ENCODE peak calls at places on chromosomes 13 and 19, in ten cellular contexts. W, C, V, Z, O, Y, N, I, D and H are unnamed samples.
A peak's percentile ranks its signal among the peaks of the same experiment; 100 is the strongest.

GRCh38 chr13:113636266-113636963 is 21.6 kb downstream of the ATP4B start:
- DNase-seq in C (no peak), N (no peak), W (peak; percentile 1), Y (no peak), V (no peak), I (no peak), O (no peak), D (no peak), Z (peak; percentile 37), H (no peak)

GRCh38 chr13:34174671-34175145 is 356.8 kb downstream of the RFC3 start:
- DNase-seq in W (no peak), Y (no peak), O (peak; percentile 59), Z (no peak), V (no peak), I (no peak), D (peak; percentile 53), C (no peak), N (no peak), H (no peak)

GRCh38 chr13:67238277-67238859 is 8.2 kb upstream of the PCDH9 start:
- DNase-seq in W (no peak), O (peak; percentile 75), D (peak; percentile 67), V (no peak), C (no peak), I (no peak), N (peak; percentile 15), Y (no peak), Z (no peak), H (no peak)

GRCh38 chr13:100811906-100812305 is 137.3 kb upstream of the TMTC4 start:
- DNase-seq in W (no peak), V (no peak), O (no peak), D (no peak), I (no peak), Y (no peak), N (no peak), Z (no peak), C (no peak), H (no peak)

GRCh38 chr19:13103961-13104847 is 1.5 kb upstream of the LYL1 start:
- DNase-seq in Y (peak; percentile 85), D (no peak), W (peak; percentile 79), I (peak; percentile 56), Z (no peak), V (no peak), C (peak; percentile 92), O (no peak), N (peak; percentile 86), H (no peak)

GRCh38 chr13:96109125-96109524 is 19.2 kb downstream of the HS6ST3 start:
- DNase-seq in I (no peak), C (no peak), O (no peak), N (no peak), W (no peak), Z (no peak), Y (no peak), V (no peak), D (no peak), H (no peak)

GRCh38 chr19:19485161-19485997 is 30.0 kb downstream of the TSSK6 start:
- DNase-seq in W (peak; percentile 45), C (peak; percentile 52), Z (no peak), Y (peak; percentile 23), V (no peak), O (peak; percentile 65), I (no peak), D (peak; percentile 48), N (no peak), H (no peak)

GRCh38 chr13:93786846-93787245 is 560.2 kb downstream of the GPC6 start:
- DNase-seq in N (no peak), V (no peak), O (no peak), W (no peak), D (peak; percentile 28), Y (no peak), I (no peak), C (no peak), Z (no peak), H (no peak)

GRCh38 chr13:106484755-106485193 is 50.7 kb downstream of the EFNB2 start:
- DNase-seq in V (no peak), O (peak; percentile 45), I (no peak), W (no peak), Z (no peak), Y (peak; percentile 48), N (no peak), C (no peak), D (peak; percentile 74), H (no peak)

GRCh38 chr13:66322193-66322592 is 907.9 kb downstream of the PCDH9 start:
- DNase-seq in I (no peak), N (no peak), V (no peak), C (no peak), Y (no peak), D (no peak), W (no peak), Z (no peak), O (no peak), H (no peak)

GRCh38 chr13:45691667-45692066 is 10.5 kb upstream of the CBY2 start:
- DNase-seq in C (no peak), Z (no peak), W (no peak), Y (no peak), I (no peak), N (no peak), O (no peak), D (no peak), V (no peak), H (no peak)

GRCh38 chr19:10286803-10287737 is at the start of gene ICAM4:
- DNase-seq in D (peak; percentile 74), V (no peak), N (no peak), W (peak; percentile 87), C (peak; percentile 73), O (peak; percentile 39), Y (peak; percentile 89), I (no peak), Z (no peak), H (no peak)

GRCh38 chr19:14090509-14091085 is at the start of gene SAMD1:
- DNase-seq in D (peak; percentile 92), Y (peak; percentile 93), I (peak; percentile 58), Z (peak; percentile 88), C (peak; percentile 94), N (peak; percentile 96), V (peak; percentile 68), O (peak; percentile 88), W (peak; percentile 95), H (no peak)

GRCh38 chr13:26589754-26590153 is 32.3 kb downstream of the WASF3 start:
- DNase-seq in O (peak; percentile 59), Z (no peak), I (no peak), C (no peak), D (peak; percentile 48), W (no peak), N (no peak), Y (peak; percentile 20), V (no peak), H (no peak)

GRCh38 chr19:4474504-4475136 is 2.5 kb downstream of the HDGFL2 start:
- DNase-seq in Z (no peak), O (peak; percentile 49), Y (no peak), V (no peak), W (no peak), C (no peak), I (peak; percentile 60), D (peak; percentile 67), N (peak; percentile 85), H (no peak)

GRCh38 chr13:46721054-46721453 is 75.9 kb downstream of the ESD start:
- DNase-seq in I (peak; percentile 26), D (peak; percentile 68), N (peak; percentile 24), C (no peak), Z (no peak), V (peak; percentile 16), O (peak; percentile 69), W (peak; percentile 19), Y (peak; percentile 53), H (peak; percentile 14)

GRCh38 chr13:101116826-101117225 is 299.5 kb downstream of the NALCN start:
- DNase-seq in Y (no peak), Z (no peak), D (no peak), V (no peak), W (no peak), C (no peak), O (no peak), I (no peak), N (no peak), H (no peak)

GRCh38 chr19:17985037-17985818 is 18.3 kb downstream of the KCNN1 start:
- DNase-seq in D (no peak), C (no peak), Y (no peak), I (no peak), N (no peak), O (peak; percentile 10), W (no peak), Z (no peak), V (no peak), H (no peak)

DNA sequence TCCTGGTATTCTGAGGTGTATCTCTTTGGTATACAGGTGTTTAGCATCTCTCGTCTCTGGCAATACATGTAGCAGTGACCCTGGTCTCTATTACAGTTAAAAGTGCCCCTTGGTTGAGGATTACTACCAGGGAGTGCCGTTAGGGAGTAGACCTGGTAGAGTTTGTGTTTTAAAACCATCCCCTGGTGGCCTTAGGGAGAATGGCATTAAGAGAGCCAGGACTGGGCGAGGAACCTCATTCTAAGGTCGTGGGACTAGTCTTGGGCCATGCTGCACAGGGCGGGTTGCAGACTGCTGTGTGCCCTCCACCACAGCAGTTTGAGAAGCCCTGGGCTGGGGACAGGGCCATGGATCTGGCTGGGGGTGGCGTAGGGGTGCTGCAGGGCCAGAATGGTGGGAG is 35.0 kb downstream of the B3GLCT start:
- DNase-seq in N (no peak), D (peak; percentile 29), I (no peak), O (peak; percentile 15), V (no peak), C (no peak), Y (no peak), W (no peak), Z (no peak), H (no peak)
- TF ChIP-seq CTCF in N (no peak), D (peak; percentile 48), I (peak; percentile 36), O (peak; percentile 53), V (peak; percentile 44), C (no peak), Y (no peak), W (peak; percentile 50), Z (no peak), H (peak; percentile 13)

GRCh38 chr13:112587767-112588489 is at the start of gene TUBGCP3:
- DNase-seq in N (peak; percentile 96), D (peak; percentile 84), C (peak; percentile 91), Y (peak; percentile 85), I (peak; percentile 71), W (peak; percentile 88), Z (peak; percentile 80), V (peak; percentile 41), O (peak; percentile 82), H (peak; percentile 66)
- TF ChIP-seq CTCF in N (no peak), D (no peak), C (no peak), Y (peak; percentile 31), I (peak; percentile 29), W (peak; percentile 40), Z (peak; percentile 37), V (no peak), O (no peak), H (no peak)

GRCh38 chr19:31459430-31459829 is 110.2 kb upstream of the TSHZ3 start:
- DNase-seq in Y (no peak), O (peak; percentile 22), W (no peak), D (no peak), Z (no peak), N (no peak), C (no peak), V (no peak), I (no peak), H (no peak)
- TF ChIP-seq CTCF in Y (no peak), O (peak; percentile 23), W (no peak), D (peak; percentile 7), Z (no peak), N (no peak), C (no peak), V (peak; percentile 14), I (no peak), H (no peak)

DNA sequence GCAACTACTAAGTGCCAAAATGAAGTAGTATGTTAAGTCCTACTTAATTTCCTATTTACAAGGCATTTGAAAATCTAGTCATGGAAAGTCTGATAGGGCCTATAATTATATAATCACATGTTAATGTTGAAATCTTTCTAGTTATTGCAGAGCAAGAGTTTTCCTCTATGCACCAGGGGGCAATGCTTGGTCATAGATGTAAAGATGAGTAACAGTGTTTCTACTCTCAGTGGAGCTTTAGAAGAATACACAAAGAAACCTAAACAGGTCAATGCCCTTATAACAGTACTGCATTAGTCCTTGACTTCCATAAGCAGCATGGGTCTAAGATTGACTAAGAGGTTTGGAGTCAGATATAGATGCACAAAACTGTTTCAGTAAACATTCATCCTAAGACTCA is 218.7 kb downstream of the KCTD12 start:
- DNase-seq in O (peak; percentile 83), Z (no peak), W (no peak), I (no peak), Y (peak; percentile 32), V (peak; percentile 29), N (no peak), D (peak; percentile 89), C (no peak), H (no peak)
- TF ChIP-seq CTCF in O (peak; percentile 42), Z (peak; percentile 44), W (peak; percentile 62), I (no peak), Y (peak; percentile 34), V (peak; percentile 63), N (no peak), D (peak; percentile 68), C (no peak), H (no peak)